ENCODE peak calls at places on chromosomes 12 and 14, in ten cellular contexts. J is RPMI7951; H is posterior cingulate gyrus; A is stimulated activated CD4-positive, alpha-beta T cell treated with anti-CD3 and anti-CD28 coated beads, Interleukin-4, amount 100 ng/mL, for 48 hours; Q is effector memory CD4-positive, alpha-beta T cell; T is NCI-H1105 treated with DMSO at 0.1 percent for 48 hours; V is naive B cell; U is hepatocyte; M is NCI-H526 treated with DMSO at 0.1 percent for 48 hours; O is sigmoid colon. C is an unnamed sample.
A peak's percentile ranks its signal among the peaks of the same experiment; 100 is the strongest.

GRCh38 chr14:61761557-61761956 is 663 bp upstream of the SNAPC1 start:
- DNase-seq in J (no peak), M (no peak), H (no peak), A (no peak), Q (no peak), V (no peak), O (no peak), U (no peak), T (no peak), C (no peak)

GRCh38 chr12:65754744-65755595 is 69.3 kb upstream of the HMGA2 start:
- DNase-seq in U (no peak), Q (no peak), H (no peak), T (no peak), O (no peak), A (no peak), V (no peak), J (no peak), M (no peak), C (no peak)

GRCh38 chr12:123151679-123152454 is 977 bp upstream of the PITPNM2 start:
- DNase-seq in Q (no peak), J (no peak), U (no peak), O (no peak), A (no peak), T (peak; percentile 4), M (no peak), V (no peak), H (no peak), C (no peak)

GRCh38 chr12:104727866-104728449 is 230.1 kb downstream of the SLC41A2 start:
- DNase-seq in H (no peak), A (no peak), M (no peak), O (no peak), T (no peak), V (no peak), U (no peak), J (peak; percentile 70), Q (no peak), C (no peak)

GRCh38 chr14:62420853-62421252 is 624.4 kb downstream of the KCNH5 start:
- DNase-seq in V (no peak), Q (no peak), T (no peak), J (no peak), O (no peak), A (no peak), M (no peak), U (peak; percentile 15), H (no peak), C (no peak)

GRCh38 chr14:99266181-99267178 is 5.5 kb downstream of the BCL11B start:
- DNase-seq in A (peak; percentile 83), J (peak; percentile 50), V (peak; percentile 14), T (peak; percentile 79), H (peak; percentile 83), Q (peak; percentile 80), M (peak; percentile 61), O (peak; percentile 81), U (peak; percentile 91), C (peak; percentile 21)

GRCh38 chr14:74792249-74793039 is 29.3 kb downstream of the YLPM1 start:
- DNase-seq in Q (no peak), V (peak; percentile 20), M (no peak), T (no peak), O (no peak), J (peak; percentile 5), H (no peak), A (no peak), U (no peak), C (no peak)

GRCh38 chr12:123948401-123949117 is 24.1 kb downstream of the CCDC92 start:
- DNase-seq in J (no peak), M (peak; percentile 41), H (no peak), Q (no peak), A (no peak), T (no peak), O (no peak), V (no peak), U (no peak), C (no peak)

GRCh38 chr12:47754881-47755280 is 3.8 kb downstream of the RAPGEF3 start:
- DNase-seq in V (no peak), T (no peak), M (no peak), U (no peak), H (no peak), A (no peak), J (no peak), O (no peak), Q (no peak), C (no peak)

GRCh38 chr14:29865299-29865698 is 62.3 kb downstream of the PRKD1 start:
- DNase-seq in J (peak; percentile 42), U (peak; percentile 4), M (no peak), Q (no peak), T (peak; percentile 29), A (no peak), O (no peak), H (no peak), V (no peak), C (no peak)

GRCh38 chr14:53979747-53980642 is 23.4 kb upstream of the BMP4 start:
- DNase-seq in H (no peak), U (no peak), O (peak; percentile 80), V (no peak), Q (no peak), J (peak; percentile 97), M (no peak), T (no peak), A (no peak), C (no peak)

GRCh38 chr12:6272300-6273208 is 37.9 kb upstream of the PLEKHG6 start:
- DNase-seq in U (peak; percentile 77), J (no peak), T (no peak), O (peak; percentile 21), Q (no peak), H (no peak), M (no peak), V (no peak), A (no peak), C (no peak)

GRCh38 chr14:85439696-85440328 is 90.1 kb upstream of the FLRT2 start:
- DNase-seq in Q (no peak), T (no peak), V (no peak), H (no peak), J (peak; percentile 28), U (no peak), A (no peak), M (no peak), O (no peak), C (no peak)

GRCh38 chr14:99230271-99231141 is 41.5 kb downstream of the BCL11B start:
- DNase-seq in O (no peak), M (no peak), J (no peak), U (peak; percentile 55), V (no peak), H (no peak), Q (peak; percentile 85), T (no peak), A (no peak), C (no peak)

GRCh38 chr14:74512431-74512830 is 18.9 kb downstream of the ISCA2 start:
- DNase-seq in J (no peak), A (no peak), Q (no peak), V (no peak), U (no peak), O (peak; percentile 15), M (no peak), T (no peak), H (no peak), C (no peak)

GRCh38 chr14:100011568-100012325 is 53.5 kb upstream of the EVL start:
- DNase-seq in Q (no peak), T (no peak), J (no peak), U (no peak), H (no peak), M (no peak), O (no peak), A (no peak), V (no peak), C (no peak)

GRCh38 chr12:23708185-23708837 is 241.2 kb downstream of the SOX5 start:
- DNase-seq in T (no peak), M (no peak), J (no peak), A (no peak), O (no peak), V (no peak), H (no peak), Q (no peak), U (no peak), C (no peak)

GRCh38 chr12:46276756-46277155 is 7.9 kb upstream of the SLC38A1 start:
- DNase-seq in H (no peak), U (no peak), V (no peak), J (no peak), O (no peak), Q (no peak), M (no peak), T (no peak), A (no peak), C (no peak)

GRCh38 chr12:44589697-44590096 is 286.4 kb downstream of the NELL2 start:
- DNase-seq in A (no peak), V (no peak), J (no peak), O (no peak), M (peak; percentile 12), U (no peak), H (no peak), T (peak; percentile 14), Q (no peak), C (no peak)

GRCh38 chr14:65208548-65208947 is 106.2 kb upstream of the MAX start:
- DNase-seq in T (no peak), H (no peak), J (no peak), V (peak; percentile 27), U (no peak), Q (no peak), O (peak; percentile 67), A (no peak), M (no peak), C (no peak)

GRCh38 chr14:68779761-68780323 is 13.0 kb downstream of the ZFP36L1 start:
- DNase-seq in O (peak; percentile 81), Q (peak; percentile 62), U (peak; percentile 87), V (no peak), M (no peak), J (peak; percentile 99), H (no peak), A (no peak), T (no peak), C (no peak)

GRCh38 chr14:100219126-100219785 is 19.7 kb upstream of the YY1 start:
- DNase-seq in T (no peak), U (no peak), J (no peak), H (no peak), O (no peak), A (no peak), V (no peak), Q (no peak), M (no peak), C (no peak)

GRCh38 chr14:88550078-88550477 is 4.7 kb downstream of the PTPN21 start:
- DNase-seq in H (no peak), T (no peak), Q (no peak), A (no peak), M (no peak), U (no peak), V (no peak), O (peak; percentile 56), J (no peak), C (no peak)

GRCh38 chr12:19707948-19708409 is 268.7 kb downstream of the AEBP2 start:
- DNase-seq in Q (no peak), U (no peak), H (no peak), M (no peak), J (peak; percentile 58), O (no peak), V (no peak), A (no peak), T (no peak), C (no peak)

GRCh38 chr14:36973806-36974442 is 198.5 kb downstream of the SLC25A21 start:
- DNase-seq in O (no peak), J (no peak), A (no peak), U (no peak), M (no peak), Q (no peak), H (no peak), T (no peak), V (no peak), C (no peak)

GRCh38 chr14:21041676-21042433 is at the start of gene RNASE7:
- DNase-seq in T (no peak), Q (no peak), H (no peak), V (no peak), U (no peak), A (no peak), O (no peak), M (no peak), J (peak; percentile 79), C (no peak)

GRCh38 chr12:127125607-127126259 is 1141.2 kb upstream of the TMEM132C start:
- DNase-seq in Q (no peak), J (peak; percentile 94), U (peak; percentile 74), V (no peak), M (no peak), T (no peak), O (no peak), H (no peak), A (peak; percentile 13), C (no peak)

GRCh38 chr14:26839481-26839880 is 241.6 kb upstream of the NOVA1 start:
- DNase-seq in T (peak; percentile 19), V (no peak), Q (no peak), H (no peak), M (no peak), U (no peak), J (no peak), A (no peak), O (no peak), C (no peak)

C was measured in thoracic aorta.